ENCODE peak calls at places on chromosomes 1 and 21, in eight cellular contexts. M is omental fat pad; V is anterior cingulate cortex; P is astrocyte; Z is chondrocyte; I is activated CD4-positive, CD25-positive, alpha-beta regulatory T cell treated with anti-CD3 and anti-CD28 coated beads, Interleukin-2, amount 50 U/mL, for 72 hours; F is NCI-H1105; L is stimulated activated CD4-positive, alpha-beta T cell treated with anti-CD3 and anti-CD28 coated beads, Interleukin-1b, Interleukin-23, amount 100 ng/mL, for 1 hour. N is an unnamed sample.

GRCh38 chr1:218377143-218377660 is 32.1 kb downstream of the TGFB2 start:
- DNase-seq in M (no peak), V (no peak), P (peak), Z (no peak), I (peak), F (no peak), L (peak), N (peak)

GRCh38 chr1:157785241-157785640 is 8.3 kb upstream of the FCRL2 start:
- DNase-seq in M (no peak), V (no peak), P (no peak), Z (no peak), I (no peak), F (no peak), L (no peak), N (no peak)

GRCh38 chr1:243924188-243924587 is 74.1 kb upstream of the AKT3 start:
- DNase-seq in M (no peak), V (no peak), P (peak), Z (no peak), I (no peak), F (no peak), L (no peak), N (no peak)

GRCh38 chr1:3954391-3955160 is 54.5 kb upstream of the C1orf174 start:
- DNase-seq in M (no peak), V (no peak), P (no peak), Z (no peak), I (no peak), F (no peak), L (no peak), N (no peak)

GRCh38 chr1:118272884-118273283 is 87.9 kb upstream of the SPAG17 start:
- DNase-seq in M (no peak), V (no peak), P (no peak), Z (no peak), I (no peak), F (no peak), L (no peak), N (no peak)

GRCh38 chr1:25456502-25456901 is 25.8 kb downstream of the MACO1 start:
- DNase-seq in M (no peak), V (no peak), P (no peak), Z (no peak), I (no peak), F (no peak), L (no peak), N (no peak)

GRCh38 chr1:248471154-248471553 is 2.0 kb upstream of the OR2T3 start:
- DNase-seq in M (no peak), V (no peak), P (no peak), Z (no peak), I (no peak), F (no peak), L (no peak), N (no peak)

GRCh38 chr1:202553560-202554038 is 156.7 kb downstream of the SYT2 start:
- DNase-seq in M (no peak), V (no peak), P (no peak), Z (no peak), I (no peak), F (no peak), L (no peak), N (no peak)

GRCh38 chr1:186082235-186082937 is 292.7 kb downstream of the TPR start:
- DNase-seq in M (peak), V (no peak), P (peak), Z (no peak), I (no peak), F (peak), L (no peak), N (no peak)

GRCh38 chr1:15674760-15675159 is 9.4 kb upstream of the PLEKHM2 start:
- DNase-seq in M (no peak), V (no peak), P (no peak), Z (no peak), I (no peak), F (no peak), L (no peak), N (no peak)

GRCh38 chr1:214514032-214514818 is 37.2 kb downstream of the PTPN14 start:
- DNase-seq in M (no peak), V (no peak), P (peak), Z (no peak), I (no peak), F (no peak), L (no peak), N (no peak)

GRCh38 chr1:19980298-19980697 is 880 bp upstream of the PLA2G2A start:
- DNase-seq in M (no peak), V (no peak), P (no peak), Z (no peak), I (no peak), F (no peak), L (no peak), N (no peak)

GRCh38 chr1:1013922-1014617 is 773 bp downstream of the ISG15 start:
- DNase-seq in M (no peak), V (no peak), P (no peak), Z (no peak), I (no peak), F (no peak), L (no peak), N (peak)

GRCh38 chr1:86155061-86155806 is 1.3 kb downstream of the COL24A1 start:
- DNase-seq in M (no peak), V (no peak), P (peak), Z (peak), I (no peak), F (no peak), L (no peak), N (no peak)

GRCh38 chr1:175423605-175424004 is 231.0 kb upstream of the KIAA0040 start:
- DNase-seq in M (no peak), V (no peak), P (no peak), Z (no peak), I (no peak), F (no peak), L (no peak), N (no peak)

GRCh38 chr1:228004887-228005462 is 1.8 kb upstream of the WNT3A start:
- DNase-seq in M (no peak), V (no peak), P (no peak), Z (no peak), I (no peak), F (no peak), L (no peak), N (no peak)

GRCh38 chr1:26138974-26139558 is 19.8 kb upstream of the FAM110D start:
- DNase-seq in M (no peak), V (no peak), P (no peak), Z (no peak), I (no peak), F (no peak), L (no peak), N (no peak)

GRCh38 chr1:171898956-171899355 is 57.7 kb downstream of the DNM3 start:
- DNase-seq in M (no peak), V (peak), P (peak), Z (no peak), I (no peak), F (no peak), L (no peak), N (no peak)

GRCh38 chr21:14493731-14494130 is 52.4 kb downstream of the SAMSN1 start:
- DNase-seq in M (no peak), V (no peak), P (no peak), Z (no peak), I (no peak), F (no peak), L (no peak), N (no peak)

GRCh38 chr1:33176362-33176850 is 5.4 kb downstream of the TRIM62 start:
- DNase-seq in M (no peak), V (no peak), P (peak), Z (no peak), I (no peak), F (no peak), L (no peak), N (no peak)

GRCh38 chr1:170309389-170310013 is 163.7 kb downstream of the NTMT2 start:
- DNase-seq in M (peak), V (no peak), P (peak), Z (no peak), I (no peak), F (no peak), L (no peak), N (no peak)

GRCh38 chr1:179077396-179077795 is 4.5 kb upstream of the TOR3A start:
- DNase-seq in M (no peak), V (no peak), P (peak), Z (no peak), I (no peak), F (no peak), L (no peak), N (no peak)

GRCh38 chr1:200302893-200303250 is 107.0 kb downstream of the ZNF281 start:
- DNase-seq in M (no peak), V (no peak), P (no peak), Z (no peak), I (no peak), F (no peak), L (no peak), N (no peak)

GRCh38 chr1:41045740-41046139 is 24.2 kb upstream of the SLFNL1 start:
- DNase-seq in M (no peak), V (no peak), P (peak), Z (no peak), I (no peak), F (no peak), L (no peak), N (no peak)

GRCh38 chr1:245990315-245991022 is 516.6 kb downstream of the SMYD3 start:
- DNase-seq in M (no peak), V (no peak), P (no peak), Z (no peak), I (no peak), F (no peak), L (no peak), N (no peak)

GRCh38 chr1:92446546-92446945 is 40.2 kb downstream of the GFI1 start:
- DNase-seq in M (no peak), V (no peak), P (peak), Z (no peak), I (no peak), F (no peak), L (no peak), N (no peak)

GRCh38 chr1:93681549-93682412 is at the start of gene BCAR3:
- DNase-seq in M (no peak), V (peak), P (peak), Z (no peak), I (no peak), F (peak), L (no peak), N (no peak)

GRCh38 chr1:59136541-59137335 is 160.2 kb upstream of the FGGY start:
- DNase-seq in M (no peak), V (no peak), P (peak), Z (no peak), I (no peak), F (no peak), L (no peak), N (no peak)

GRCh38 chr21:46141767-46142580 is 13.4 kb downstream of the FTCD start:
- DNase-seq in M (no peak), V (no peak), P (no peak), Z (peak), I (no peak), F (no peak), L (no peak), N (no peak)

GRCh38 chr1:112687785-112688496 is 13.5 kb downstream of the MOV10 start:
- DNase-seq in M (no peak), V (no peak), P (no peak), Z (no peak), I (no peak), F (no peak), L (no peak), N (no peak)

GRCh38 chr1:11831945-11832725 is 15.4 kb downstream of the NPPA start:
- DNase-seq in M (no peak), V (no peak), P (no peak), Z (no peak), I (no peak), F (no peak), L (no peak), N (no peak)

GRCh38 chr1:202009326-202010031 is 908 bp upstream of the ELF3 start:
- DNase-seq in M (peak), V (peak), P (peak), Z (no peak), I (peak), F (peak), L (peak), N (peak)

GRCh38 chr1:112906155-112906698 is 49.8 kb downstream of the SLC16A1 start:
- DNase-seq in M (no peak), V (no peak), P (no peak), Z (no peak), I (no peak), F (no peak), L (no peak), N (no peak)

GRCh38 chr1:158048371-158049067 is 55.1 kb downstream of the KIRREL1 start:
- DNase-seq in M (no peak), V (no peak), P (no peak), Z (no peak), I (no peak), F (no peak), L (no peak), N (no peak)